ENCODE peak calls at places on chromosomes 16 and 17, in nine cellular contexts. W is OCI-LY7; X is foreskin fibroblast; Y is ascending aorta; E is fibroblast of lung; H is endothelial cell of umbilical vein; N is sigmoid colon; K is CD8-positive, alpha-beta T cell; U is heart left ventricle. F is an unnamed sample.

GRCh38 chr17:77507116-77507885 is 366.5 kb downstream of the SEC14L1 start:
- DNase-seq in X (no peak), E (no peak), H (no peak), K (no peak), U (no peak), W (no peak), Y (no peak), N (peak; percentile 20), F (no peak)

GRCh38 chr16:57805176-57805575 is 2.9 kb upstream of the KIFC3 start:
- DNase-seq in Y (no peak), W (no peak), H (no peak), N (no peak), K (no peak), E (no peak), X (no peak), U (peak; percentile 45), F (no peak)

GRCh38 chr17:43790311-43790940 is 10.2 kb downstream of the CFAP97D1 start:
- DNase-seq in E (no peak), H (no peak), X (no peak), K (no peak), U (no peak), W (no peak), N (no peak), Y (no peak), F (no peak)

GRCh38 chr17:4739122-4740024 is at the start of the genes CXCL16 and ZMYND15:
- DNase-seq in Y (peak; percentile 78), X (peak; percentile 24), K (peak; percentile 78), W (peak; percentile 70), H (peak; percentile 49), N (peak; percentile 77), U (peak; percentile 83), E (peak; percentile 18), F (no peak)

GRCh38 chr16:21952040-21952792 is 945 bp upstream of the UQCRC2 start:
- DNase-seq in U (peak; percentile 65), X (peak; percentile 59), E (peak; percentile 67), Y (peak; percentile 82), W (peak; percentile 83), N (peak; percentile 82), K (peak; percentile 71), H (peak; percentile 78), F (no peak)

GRCh38 chr16:28063611-28064061 is at the start of gene GSG1L:
- DNase-seq in N (no peak), W (no peak), Y (no peak), X (no peak), U (no peak), K (no peak), H (no peak), E (no peak), F (no peak)

GRCh38 chr16:89183975-89184684 is 12.6 kb downstream of the CDH15 start:
- DNase-seq in U (peak; percentile 44), X (no peak), K (no peak), H (no peak), N (no peak), W (no peak), Y (no peak), E (no peak), F (no peak)

GRCh38 chr17:74862108-74862901 is 2.6 kb upstream of the GRIN2C start:
- DNase-seq in Y (peak; percentile 76), N (peak; percentile 79), E (peak; percentile 33), U (peak; percentile 85), X (no peak), H (peak; percentile 34), K (peak; percentile 70), W (peak; percentile 86), F (no peak)

GRCh38 chr17:77546772-77547201 is 406.0 kb downstream of the SEC14L1 start:
- DNase-seq in U (no peak), X (no peak), E (no peak), K (no peak), H (no peak), W (no peak), N (no peak), Y (no peak), F (no peak)

GRCh38 chr17:57747221-57748017 is 2.3 kb upstream of the CCDC182 start:
- DNase-seq in N (no peak), W (peak; percentile 83), H (peak; percentile 74), K (peak; percentile 52), X (peak; percentile 48), U (no peak), E (peak; percentile 80), Y (no peak), F (peak; percentile 44)

GRCh38 chr16:67169642-67170167 is 633 bp upstream of the NOL3 start:
- DNase-seq in H (peak; percentile 35), K (peak; percentile 48), X (no peak), Y (no peak), W (peak; percentile 58), E (no peak), U (no peak), N (no peak), F (no peak)

GRCh38 chr16:58628845-58629680 is 563 bp downstream of the CNOT1 start:
- DNase-seq in E (peak; percentile 18), Y (peak; percentile 78), X (peak; percentile 25), N (peak; percentile 78), W (peak; percentile 77), K (peak; percentile 49), H (peak; percentile 49), U (peak; percentile 78), F (no peak)

GRCh38 chr16:85227262-85227923 is 115.1 kb upstream of the CIBAR2 start:
- DNase-seq in K (no peak), N (peak; percentile 63), H (no peak), U (no peak), Y (no peak), E (no peak), X (no peak), W (peak; percentile 76), F (no peak)

GRCh38 chr16:50602531-50603205 is 54.5 kb downstream of the NKD1 start:
- DNase-seq in W (no peak), Y (no peak), H (no peak), U (peak; percentile 58), K (peak; percentile 61), X (no peak), E (no peak), N (peak; percentile 79), F (no peak)

GRCh38 chr17:17324616-17325015 is 21.4 kb downstream of the NT5M start:
- DNase-seq in H (no peak), U (no peak), N (no peak), E (no peak), K (no peak), W (no peak), X (no peak), Y (no peak), F (no peak)

GRCh38 chr16:75053791-75054555 is 55.1 kb downstream of the ZNRF1 start:
- DNase-seq in N (peak; percentile 76), U (peak; percentile 78), X (no peak), W (no peak), K (no peak), E (no peak), H (peak; percentile 21), Y (no peak), F (no peak)

GRCh38 chr17:44878627-44879221 is 20.5 kb downstream of the EFTUD2 start:
- DNase-seq in N (no peak), H (peak; percentile 49), W (peak; percentile 50), U (no peak), K (peak; percentile 19), X (peak; percentile 26), E (peak; percentile 53), Y (no peak), F (no peak)

GRCh38 chr17:9038380-9038779 is 17.1 kb downstream of the NTN1 start:
- DNase-seq in U (no peak), Y (no peak), X (no peak), W (no peak), E (no peak), H (no peak), N (no peak), K (no peak), F (no peak)
- H3K4me3 ChIP-seq in U (no peak overlapping the region), Y (no peak overlapping the region), X (no peak overlapping the region), W (no peak overlapping the region), E (no peak overlapping the region), H (no peak overlapping the region), N (no peak overlapping the region), K (no peak overlapping the region), F (no peak overlapping the region)

GRCh38 chr16:19601083-19601976 is 45.8 kb downstream of the VPS35L start:
- DNase-seq in U (no peak), E (peak; percentile 59), K (peak; percentile 32), H (peak; percentile 60), X (peak; percentile 22), W (peak; percentile 24), Y (no peak), N (no peak), F (no peak)
- TF ChIP-seq CTCF in U (peak; percentile 64), E (peak; percentile 61), K (peak; percentile 54), H (peak; percentile 41), X (peak; percentile 53), W (peak; percentile 86), Y (peak; percentile 65), N (peak; percentile 47), F (peak; percentile 65)

DNA sequence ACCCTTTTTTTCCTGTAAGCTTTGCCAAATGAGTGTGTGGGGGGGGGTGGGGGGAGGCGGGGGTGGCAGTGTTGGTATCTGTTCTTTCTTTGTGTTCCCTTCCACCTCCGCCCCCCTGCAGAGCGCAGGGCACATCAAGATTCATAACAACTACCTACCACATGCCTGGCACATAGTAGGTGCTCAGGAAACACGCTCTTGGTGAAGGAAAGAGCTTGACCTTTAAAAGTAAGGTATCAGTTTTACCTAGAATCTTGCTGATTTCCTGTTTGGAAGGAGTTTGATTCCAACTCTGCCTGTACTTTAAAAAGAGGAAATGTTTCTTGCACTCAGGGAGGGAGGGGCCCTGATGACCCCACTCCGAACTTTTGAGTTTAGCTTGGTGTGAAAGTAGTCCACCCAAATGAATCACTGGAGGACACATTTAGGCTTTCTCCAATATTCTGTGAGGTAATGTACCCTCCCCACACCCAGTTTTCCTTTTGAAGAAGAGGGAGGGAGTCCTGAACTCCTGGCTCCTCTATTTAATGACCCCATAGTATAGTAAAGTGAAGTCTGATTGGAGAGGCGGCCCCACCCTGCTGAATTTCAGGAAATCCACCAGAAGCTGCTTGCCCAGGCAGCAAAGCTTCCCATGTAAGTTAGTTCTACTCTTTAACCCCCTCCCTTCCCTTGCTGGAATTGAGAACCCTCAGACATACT is 549 bp upstream of the FAM20A start:
- DNase-seq in K (no peak), U (no peak), H (no peak), X (no peak), Y (no peak), E (no peak), W (no peak), N (no peak), F (no peak)
- H3K4me3 ChIP-seq in K (no peak overlapping the region), U (peak overlapping the region; percentile 97), H (no peak overlapping the region), X (peak overlapping the region; percentile 75), Y (peak overlapping the region; percentile 67), E (peak overlapping the region; percentile 65), W (no peak overlapping the region), N (no peak overlapping the region), F (peak overlapping the region; percentile 51)

GRCh38 chr17:80347948-80348351 is 67.0 kb upstream of the ENDOV start:
- DNase-seq in Y (no peak), X (no peak), U (no peak), E (no peak), W (no peak), H (no peak), N (no peak), K (no peak), F (no peak)

GRCh38 chr17:80348551-80349436 is 66.2 kb upstream of the ENDOV start:
- DNase-seq in E (no peak), K (no peak), Y (no peak), W (no peak), X (peak; percentile 20), N (no peak), U (no peak), H (no peak), F (no peak)

GRCh38 chr17:80345841-80346497 is 69.0 kb upstream of the ENDOV start:
- DNase-seq in K (no peak), X (no peak), N (no peak), W (no peak), E (no peak), H (no peak), U (no peak), Y (no peak), F (no peak)

GRCh38 chr17:80346498-80347275 is 68.3 kb upstream of the ENDOV start:
- DNase-seq in X (no peak), K (no peak), W (no peak), H (no peak), E (no peak), Y (no peak), U (no peak), N (no peak), F (no peak)

GRCh38 chr17:80347536-80347935 is 67.4 kb upstream of the ENDOV start:
- DNase-seq in Y (no peak), U (no peak), X (no peak), E (no peak), W (no peak), K (no peak), H (no peak), N (no peak), F (no peak)
- TF ChIP-seq CTCF in Y (no peak), U (no peak), X (no peak), E (no peak), W (no peak), K (no peak), H (no peak), N (no peak), F (no peak)